ENCODE peak calls at places on chromosomes 2 and 18, in nine cellular contexts. G is tibial artery; X is IMR-90; Y is esophagus muscularis mucosa; M is pancreas; E is fibroblast of lung; L is HCT116; H is gastrocnemius medialis; Q is naive thymus-derived CD4-positive, alpha-beta T cell. F is an unnamed sample.

GRCh38 chr2:86435531-86435930 is 5.6 kb upstream of the KDM3A start:
- DNase-seq in L (no peak), M (no peak), G (no peak), Q (no peak), H (no peak), E (no peak), Y (no peak), X (no peak), F (no peak)

GRCh38 chr2:109597283-109597682 is 16.5 kb downstream of the SEPTIN10 start:
- DNase-seq in H (no peak), M (no peak), X (no peak), Y (no peak), G (no peak), L (no peak), E (no peak), Q (no peak), F (no peak)

GRCh38 chr2:23595601-23596251 is 210.7 kb downstream of the KLHL29 start:
- DNase-seq in H (peak; percentile 79), Y (no peak), E (no peak), X (peak; percentile 13), Q (no peak), L (no peak), G (no peak), M (no peak), F (no peak)

GRCh38 chr2:46364797-46365457 is 67.7 kb downstream of the EPAS1 start:
- DNase-seq in E (peak; percentile 80), G (no peak), M (no peak), Q (no peak), L (peak; percentile 16), H (no peak), Y (no peak), X (peak; percentile 72), F (no peak)

GRCh38 chr2:164182116-164182637 is 439.1 kb downstream of the GRB14 start:
- DNase-seq in E (no peak), L (no peak), M (no peak), Q (no peak), G (no peak), H (no peak), X (no peak), Y (no peak), F (no peak)

GRCh38 chr2:202035089-202035940 is 1.7 kb downstream of the FZD7 start:
- DNase-seq in X (peak; percentile 87), Y (no peak), M (peak; percentile 82), E (peak; percentile 88), Q (peak; percentile 33), G (peak; percentile 71), L (no peak), H (peak; percentile 79), F (peak; percentile 72)

GRCh38 chr2:148670773-148671172 is 26.2 kb downstream of the EPC2 start:
- DNase-seq in G (no peak), Y (no peak), L (no peak), Q (no peak), M (no peak), X (peak; percentile 22), E (no peak), H (no peak), F (no peak)

GRCh38 chr18:8480506-8481328 is 128.5 kb upstream of the RAB12 start:
- DNase-seq in X (peak; percentile 73), M (no peak), H (no peak), L (peak; percentile 24), Y (no peak), Q (no peak), G (no peak), E (peak; percentile 68), F (no peak)

GRCh38 chr2:188940171-188940570 is 34.0 kb upstream of the COL3A1 start:
- DNase-seq in L (no peak), X (peak; percentile 20), H (no peak), G (no peak), Q (no peak), E (peak; percentile 67), Y (no peak), M (no peak), F (peak; percentile 38)

GRCh38 chr18:4391859-4392258 is 63.2 kb downstream of the DLGAP1 start:
- DNase-seq in M (no peak), Q (no peak), H (no peak), X (no peak), E (no peak), Y (no peak), L (no peak), G (no peak), F (no peak)

GRCh38 chr2:240200230-240201051 is 60.0 kb upstream of the OTOS start:
- DNase-seq in E (peak; percentile 64), Q (peak; percentile 11), H (no peak), M (no peak), G (no peak), X (peak; percentile 6), L (no peak), Y (no peak), F (no peak)

GRCh38 chr2:226583715-226584114 is 215.9 kb downstream of the IRS1 start:
- DNase-seq in M (no peak), H (no peak), E (peak; percentile 84), X (peak; percentile 89), L (peak; percentile 66), Q (no peak), Y (no peak), G (no peak), F (no peak)

GRCh38 chr2:124347209-124347608 is 322.1 kb downstream of the CNTNAP5 start:
- DNase-seq in Y (no peak), Q (no peak), G (no peak), M (no peak), X (no peak), E (no peak), L (no peak), H (no peak), F (no peak)

GRCh38 chr2:88114821-88115220 is 13.0 kb downstream of the FABP1 start:
- DNase-seq in M (no peak), Q (no peak), Y (no peak), L (no peak), G (no peak), H (no peak), X (no peak), E (peak; percentile 2), F (no peak)

GRCh38 chr2:28602751-28603639 is 107.1 kb downstream of the PLB1 start:
- DNase-seq in L (no peak), G (no peak), X (no peak), Q (no peak), Y (no peak), H (no peak), E (no peak), M (no peak), F (no peak)

GRCh38 chr2:165902929-165903328 is 50.6 kb downstream of the TTC21B start:
- DNase-seq in X (peak; percentile 17), E (peak; percentile 39), Q (no peak), G (no peak), M (no peak), L (no peak), Y (no peak), H (no peak), F (no peak)

DNA sequence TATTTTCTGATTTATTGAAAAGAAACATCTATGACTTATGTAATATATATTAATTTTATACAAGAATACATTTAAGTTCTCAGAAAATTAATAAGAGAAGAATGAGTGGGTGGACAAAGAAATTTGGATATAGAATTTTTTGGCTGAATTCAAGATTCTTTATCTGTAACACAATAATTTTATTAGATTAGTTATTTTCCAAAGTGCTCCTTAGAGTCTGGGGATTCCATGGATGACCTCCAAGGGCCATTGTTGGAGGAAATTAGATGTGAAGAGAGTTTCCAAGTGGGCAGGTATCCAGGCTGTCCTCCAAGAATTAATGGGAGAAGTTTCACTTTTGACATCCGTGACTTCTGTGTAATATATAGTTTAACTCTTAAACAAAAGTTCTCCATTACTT is 16.7 kb upstream of the CCDC102B start:
- DNase-seq in L (no peak), E (no peak), Q (no peak), M (no peak), X (no peak), Y (no peak), H (no peak), G (no peak), F (no peak)
- H3K9me3 ChIP-seq in L (no peaks in the 10 kb centered on the region), E (no peaks in the 10 kb centered on the region), Q (no peaks in the 10 kb centered on the region), M (peaks cover 4% of the 10 kb centered on the region), X (no peaks in the 10 kb centered on the region), Y (no peaks in the 10 kb centered on the region), H (no peaks in the 10 kb centered on the region), G (no peaks in the 10 kb centered on the region), F (no peaks in the 10 kb centered on the region)

DNA sequence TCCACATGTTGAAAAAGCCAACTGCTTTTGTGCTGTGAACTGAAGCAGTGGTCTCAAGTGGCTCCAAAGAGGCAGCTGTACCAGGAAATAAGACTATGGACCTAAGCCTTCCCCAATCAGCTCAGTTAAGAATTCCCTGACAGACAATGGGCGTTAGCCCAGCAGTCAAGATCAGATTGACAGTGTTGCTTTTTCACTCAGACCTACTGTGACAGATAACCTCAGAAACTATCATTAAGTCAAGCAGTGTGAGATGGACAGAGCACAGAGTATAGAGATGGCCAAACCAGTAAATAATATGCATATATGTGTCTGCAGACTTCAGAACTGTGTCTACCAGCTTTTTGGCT is 215.3 kb downstream of the ZFP36L2 start:
- DNase-seq in H (no peak), Q (no peak), E (no peak), M (no peak), Y (no peak), L (no peak), G (no peak), X (no peak), F (no peak)
- H3K9me3 ChIP-seq in H (no peaks in the 10 kb centered on the region), Q (no peaks in the 10 kb centered on the region), E (no peaks in the 10 kb centered on the region), M (no peaks in the 10 kb centered on the region), Y (no peaks in the 10 kb centered on the region), L (no peaks in the 10 kb centered on the region), G (no peaks in the 10 kb centered on the region), X (peaks cover 3% of the 10 kb centered on the region), F (no peaks in the 10 kb centered on the region)

DNA sequence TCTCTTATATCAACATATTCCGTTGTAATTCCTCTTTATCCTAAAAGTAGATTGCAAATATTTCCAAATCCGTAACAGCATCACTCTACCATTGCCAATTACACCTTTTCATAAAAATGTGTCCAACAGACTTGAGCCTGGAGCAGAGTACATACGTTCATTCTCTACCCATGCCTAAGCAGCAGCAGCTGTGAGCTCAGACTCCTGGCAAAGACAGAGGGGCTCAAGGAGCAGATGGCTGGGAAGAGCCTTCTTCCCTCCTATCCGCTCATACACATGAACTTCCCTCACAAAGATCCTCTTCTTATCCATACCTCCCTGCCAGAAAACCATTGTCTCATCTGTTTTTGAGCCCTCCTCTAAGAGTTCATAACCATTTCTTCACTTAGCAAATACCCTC is 164.3 kb upstream of the ARL4C start:
- DNase-seq in L (no peak), H (no peak), M (no peak), Y (no peak), E (no peak), X (no peak), Q (no peak), G (no peak), F (no peak)
- H3K9me3 ChIP-seq in L (no peaks in the 10 kb centered on the region), H (no peaks in the 10 kb centered on the region), M (no peaks in the 10 kb centered on the region), Y (no peaks in the 10 kb centered on the region), E (no peaks in the 10 kb centered on the region), X (peaks cover 12% of the 10 kb centered on the region), Q (no peaks in the 10 kb centered on the region), G (no peaks in the 10 kb centered on the region), F (no peaks in the 10 kb centered on the region)

DNA sequence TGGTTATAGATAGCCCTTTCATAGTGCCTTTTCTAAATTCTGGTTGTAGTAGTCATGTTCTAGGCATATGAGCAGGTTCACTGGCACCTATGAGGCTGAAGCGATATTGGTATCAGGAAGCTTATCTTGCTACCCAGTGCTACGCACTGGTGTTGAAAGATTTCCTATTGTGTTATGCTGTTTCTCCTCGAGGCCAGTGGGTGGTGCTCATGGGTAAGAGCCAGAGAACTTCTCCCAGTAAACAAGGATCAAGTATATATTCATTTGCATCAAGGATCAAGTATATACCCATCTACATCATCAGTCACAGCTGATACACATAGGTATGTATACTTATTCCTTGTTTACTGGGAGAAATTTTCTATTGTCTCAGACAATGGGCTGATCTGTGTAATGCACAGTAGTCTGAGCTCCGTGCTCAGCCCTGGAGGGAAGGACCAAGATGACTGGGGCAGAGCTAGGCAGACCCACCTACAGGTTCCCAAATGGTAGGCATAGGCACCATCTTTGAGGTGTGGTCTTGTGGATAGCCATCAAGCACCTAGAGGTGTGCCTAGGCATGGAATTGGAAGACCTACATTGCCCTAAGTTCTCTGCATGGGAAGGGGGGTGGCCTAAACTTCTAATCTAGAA is 101.2 kb upstream of the GALNT13 start:
- DNase-seq in E (no peak), G (no peak), Q (no peak), X (no peak), M (no peak), Y (no peak), H (no peak), L (peak; percentile 2), F (no peak)
- H3K9me3 ChIP-seq in E (no peaks in the 10 kb centered on the region), G (peaks cover 19% of the 10 kb centered on the region), Q (no peaks in the 10 kb centered on the region), X (peaks cover 17% of the 10 kb centered on the region), M (no peaks in the 10 kb centered on the region), Y (peaks cover 55% of the 10 kb centered on the region), H (no peaks in the 10 kb centered on the region), L (peaks cover 3% of the 10 kb centered on the region), F (peaks cover 4% of the 10 kb centered on the region)